ENCODE peak calls at places on chromosomes 2 and 18, in eight cellular contexts. One of them, this sample, is unnamed.

GRCh38 chr2:200306969-200307811 is 697 bp downstream of the SPATS2L start:
- DNase-seq in LHCN-M2: peak; percentile 43
- DNase-seq in neural crest cell: peak; percentile 35
- DNase-seq in A172: peak; percentile 19
- DNase-seq in EL: peak; percentile 53
- DNase-seq in H54: no peak
- DNase-seq in stimulated activated CD8-positive, alpha-beta memory T cell treated with anti-CD3 and anti-CD28 coated beads, Interleukin-4, amount 100 ng/mL, for 4 hours: no peak
- DNase-seq in endothelial cell: peak; percentile 60
- DNase-seq in this sample: peak; percentile 52

GRCh38 chr18:66497351-66497750 is 106.5 kb downstream of the CDH19 start:
- DNase-seq in LHCN-M2: no peak
- DNase-seq in neural crest cell: no peak
- DNase-seq in A172: no peak
- DNase-seq in EL: no peak
- DNase-seq in H54: no peak
- DNase-seq in stimulated activated CD8-positive, alpha-beta memory T cell treated with anti-CD3 and anti-CD28 coated beads, Interleukin-4, amount 100 ng/mL, for 4 hours: no peak
- DNase-seq in endothelial cell: no peak
- DNase-seq in this sample: no peak

GRCh38 chr2:68812256-68812655 is 58.9 kb downstream of the BMP10 start:
- DNase-seq in LHCN-M2: no peak
- DNase-seq in neural crest cell: no peak
- DNase-seq in A172: no peak
- DNase-seq in EL: no peak
- DNase-seq in H54: no peak
- DNase-seq in stimulated activated CD8-positive, alpha-beta memory T cell treated with anti-CD3 and anti-CD28 coated beads, Interleukin-4, amount 100 ng/mL, for 4 hours: no peak
- DNase-seq in endothelial cell: no peak
- DNase-seq in this sample: no peak

GRCh38 chr2:64675860-64676259 is 22.1 kb upstream of the SERTAD2 start:
- DNase-seq in LHCN-M2: peak; percentile 72
- DNase-seq in neural crest cell: no peak
- DNase-seq in A172: peak; percentile 68
- DNase-seq in EL: no peak
- DNase-seq in H54: no peak
- DNase-seq in stimulated activated CD8-positive, alpha-beta memory T cell treated with anti-CD3 and anti-CD28 coated beads, Interleukin-4, amount 100 ng/mL, for 4 hours: peak; percentile 64
- DNase-seq in endothelial cell: no peak
- DNase-seq in this sample: no peak

GRCh38 chr2:100861340-100861739 is 41.4 kb downstream of the NPAS2 start:
- DNase-seq in LHCN-M2: no peak
- DNase-seq in neural crest cell: no peak
- DNase-seq in A172: no peak
- DNase-seq in EL: no peak
- DNase-seq in H54: no peak
- DNase-seq in stimulated activated CD8-positive, alpha-beta memory T cell treated with anti-CD3 and anti-CD28 coated beads, Interleukin-4, amount 100 ng/mL, for 4 hours: no peak
- DNase-seq in endothelial cell: no peak
- DNase-seq in this sample: no peak

GRCh38 chr2:117785740-117786139 is 28.8 kb upstream of the DDX18 start:
- DNase-seq in LHCN-M2: peak; percentile 20
- DNase-seq in neural crest cell: peak; percentile 53
- DNase-seq in A172: peak; percentile 43
- DNase-seq in EL: peak; percentile 49
- DNase-seq in H54: no peak
- DNase-seq in stimulated activated CD8-positive, alpha-beta memory T cell treated with anti-CD3 and anti-CD28 coated beads, Interleukin-4, amount 100 ng/mL, for 4 hours: no peak
- DNase-seq in endothelial cell: peak; percentile 55
- DNase-seq in this sample: peak; percentile 16

GRCh38 chr2:140659293-140659692 is 1471.5 kb downstream of the LRP1B start:
- DNase-seq in LHCN-M2: no peak
- DNase-seq in neural crest cell: no peak
- DNase-seq in A172: no peak
- DNase-seq in EL: no peak
- DNase-seq in H54: no peak
- DNase-seq in stimulated activated CD8-positive, alpha-beta memory T cell treated with anti-CD3 and anti-CD28 coated beads, Interleukin-4, amount 100 ng/mL, for 4 hours: no peak
- DNase-seq in endothelial cell: no peak
- DNase-seq in this sample: no peak

GRCh38 chr2:38394903-38395341 is 17.8 kb upstream of the ATL2 start:
- DNase-seq in LHCN-M2: peak; percentile 70
- DNase-seq in neural crest cell: no peak
- DNase-seq in A172: peak; percentile 82
- DNase-seq in EL: peak; percentile 91
- DNase-seq in H54: no peak
- DNase-seq in stimulated activated CD8-positive, alpha-beta memory T cell treated with anti-CD3 and anti-CD28 coated beads, Interleukin-4, amount 100 ng/mL, for 4 hours: no peak
- DNase-seq in endothelial cell: no peak
- DNase-seq in this sample: no peak

GRCh38 chr2:56523815-56524214 is 340.0 kb downstream of the CCDC85A start:
- DNase-seq in LHCN-M2: no peak
- DNase-seq in neural crest cell: no peak
- DNase-seq in A172: no peak
- DNase-seq in EL: peak; percentile 43
- DNase-seq in H54: no peak
- DNase-seq in stimulated activated CD8-positive, alpha-beta memory T cell treated with anti-CD3 and anti-CD28 coated beads, Interleukin-4, amount 100 ng/mL, for 4 hours: no peak
- DNase-seq in endothelial cell: no peak
- DNase-seq in this sample: no peak

GRCh38 chr2:47904903-47905453 is 1.3 kb downstream of the FBXO11 start:
- DNase-seq in LHCN-M2: no peak
- DNase-seq in neural crest cell: peak; percentile 16
- DNase-seq in A172: no peak
- DNase-seq in EL: peak; percentile 22
- DNase-seq in H54: peak; percentile 6
- DNase-seq in stimulated activated CD8-positive, alpha-beta memory T cell treated with anti-CD3 and anti-CD28 coated beads, Interleukin-4, amount 100 ng/mL, for 4 hours: no peak
- DNase-seq in endothelial cell: peak; percentile 45
- DNase-seq in this sample: peak; percentile 44

GRCh38 chr2:8197101-8197500 is 484.8 kb upstream of the ID2 start:
- DNase-seq in LHCN-M2: peak; percentile 75
- DNase-seq in neural crest cell: no peak
- DNase-seq in A172: peak; percentile 51
- DNase-seq in EL: peak; percentile 49
- DNase-seq in H54: no peak
- DNase-seq in stimulated activated CD8-positive, alpha-beta memory T cell treated with anti-CD3 and anti-CD28 coated beads, Interleukin-4, amount 100 ng/mL, for 4 hours: no peak
- DNase-seq in endothelial cell: no peak
- DNase-seq in this sample: no peak

GRCh38 chr2:240782886-240783818 is 36.9 kb downstream of the KIF1A start:
- DNase-seq in LHCN-M2: no peak
- DNase-seq in neural crest cell: no peak
- DNase-seq in A172: no peak
- DNase-seq in EL: no peak
- DNase-seq in H54: no peak
- DNase-seq in stimulated activated CD8-positive, alpha-beta memory T cell treated with anti-CD3 and anti-CD28 coated beads, Interleukin-4, amount 100 ng/mL, for 4 hours: no peak
- DNase-seq in endothelial cell: no peak
- DNase-seq in this sample: no peak

GRCh38 chr2:42366411-42366810 is 5.4 kb upstream of the COX7A2L start:
- DNase-seq in LHCN-M2: no peak
- DNase-seq in neural crest cell: no peak
- DNase-seq in A172: no peak
- DNase-seq in EL: no peak
- DNase-seq in H54: no peak
- DNase-seq in stimulated activated CD8-positive, alpha-beta memory T cell treated with anti-CD3 and anti-CD28 coated beads, Interleukin-4, amount 100 ng/mL, for 4 hours: no peak
- DNase-seq in endothelial cell: no peak
- DNase-seq in this sample: no peak